ENCODE peak calls at places on chromosomes 7 and 10, in eight cellular contexts. One of them, this sample, is unnamed.

GRCh38 chr7:106848851-106849442 is 16.1 kb upstream of the PIK3CG start:
- DNase-seq in CD8-positive, alpha-beta memory T cell: no peak
- DNase-seq in mucosa of gallbladder: no peak
- DNase-seq in GM13976: no peak
- DNase-seq in ELR: peak
- DNase-seq in NCI-H2171 treated with DMSO at 0.1 percent for 48 hours: no peak
- DNase-seq in left kidney: no peak
- DNase-seq in mesendoderm: peak
- DNase-seq in this sample: peak

GRCh38 chr7:34060548-34060947 is 155.2 kb downstream of the BMPER start:
- DNase-seq in ELR: peak
- DNase-seq in GM13976: no peak
- DNase-seq in mucosa of gallbladder: no peak
- DNase-seq in left kidney: no peak
- DNase-seq in CD8-positive, alpha-beta memory T cell: no peak
- DNase-seq in NCI-H2171 treated with DMSO at 0.1 percent for 48 hours: no peak
- DNase-seq in mesendoderm: no peak
- DNase-seq in this sample: no peak

GRCh38 chr10:60629332-60629731 is 148.9 kb upstream of the CDK1 start:
- DNase-seq in NCI-H2171 treated with DMSO at 0.1 percent for 48 hours: no peak
- DNase-seq in ELR: no peak
- DNase-seq in CD8-positive, alpha-beta memory T cell: no peak
- DNase-seq in mesendoderm: peak
- DNase-seq in GM13976: no peak
- DNase-seq in left kidney: no peak
- DNase-seq in mucosa of gallbladder: no peak
- DNase-seq in this sample: no peak

GRCh38 chr7:18583305-18583704 is 87.8 kb downstream of the HDAC9 start:
- DNase-seq in ELR: peak
- DNase-seq in mucosa of gallbladder: no peak
- DNase-seq in NCI-H2171 treated with DMSO at 0.1 percent for 48 hours: no peak
- DNase-seq in mesendoderm: peak
- DNase-seq in GM13976: no peak
- DNase-seq in left kidney: no peak
- DNase-seq in CD8-positive, alpha-beta memory T cell: no peak
- DNase-seq in this sample: no peak

GRCh38 chr10:114694735-114695134 is 36.7 kb upstream of the ABLIM1 start:
- DNase-seq in ELR: peak
- DNase-seq in left kidney: no peak
- DNase-seq in mucosa of gallbladder: no peak
- DNase-seq in mesendoderm: peak
- DNase-seq in CD8-positive, alpha-beta memory T cell: no peak
- DNase-seq in GM13976: peak
- DNase-seq in NCI-H2171 treated with DMSO at 0.1 percent for 48 hours: no peak
- DNase-seq in this sample: no peak

GRCh38 chr10:70331486-70332268 is 47.9 kb upstream of the NPFFR1 start:
- DNase-seq in NCI-H2171 treated with DMSO at 0.1 percent for 48 hours: peak
- DNase-seq in left kidney: peak
- DNase-seq in ELR: peak
- DNase-seq in mesendoderm: peak
- DNase-seq in CD8-positive, alpha-beta memory T cell: peak
- DNase-seq in mucosa of gallbladder: peak
- DNase-seq in GM13976: peak
- DNase-seq in this sample: no peak

GRCh38 chr7:25775999-25776736 is 375.8 kb upstream of the NFE2L3 start:
- DNase-seq in ELR: no peak
- DNase-seq in mucosa of gallbladder: no peak
- DNase-seq in mesendoderm: no peak
- DNase-seq in left kidney: no peak
- DNase-seq in NCI-H2171 treated with DMSO at 0.1 percent for 48 hours: no peak
- DNase-seq in CD8-positive, alpha-beta memory T cell: no peak
- DNase-seq in GM13976: no peak
- DNase-seq in this sample: peak

GRCh38 chr10:74683621-74684114 is 142.7 kb upstream of the KAT6B start:
- DNase-seq in NCI-H2171 treated with DMSO at 0.1 percent for 48 hours: peak
- DNase-seq in GM13976: peak
- DNase-seq in mucosa of gallbladder: no peak
- DNase-seq in ELR: no peak
- DNase-seq in left kidney: peak
- DNase-seq in CD8-positive, alpha-beta memory T cell: no peak
- DNase-seq in mesendoderm: no peak
- DNase-seq in this sample: no peak

GRCh38 chr7:21305455-21306235 is 122.2 kb upstream of the SP4 start:
- DNase-seq in ELR: no peak
- DNase-seq in CD8-positive, alpha-beta memory T cell: no peak
- DNase-seq in GM13976: peak
- DNase-seq in left kidney: no peak
- DNase-seq in mesendoderm: no peak
- DNase-seq in NCI-H2171 treated with DMSO at 0.1 percent for 48 hours: no peak
- DNase-seq in mucosa of gallbladder: no peak
- DNase-seq in this sample: no peak

GRCh38 chr7:121061826-121062582 is 73.5 kb downstream of the CPED1 start:
- DNase-seq in CD8-positive, alpha-beta memory T cell: no peak
- DNase-seq in ELR: no peak
- DNase-seq in mesendoderm: no peak
- DNase-seq in NCI-H2171 treated with DMSO at 0.1 percent for 48 hours: no peak
- DNase-seq in left kidney: peak
- DNase-seq in GM13976: no peak
- DNase-seq in mucosa of gallbladder: no peak
- DNase-seq in this sample: no peak

GRCh38 chr7:26153823-26154783 is 2.1 kb downstream of the NFE2L3 start:
- DNase-seq in CD8-positive, alpha-beta memory T cell: no peak
- DNase-seq in ELR: peak
- DNase-seq in NCI-H2171 treated with DMSO at 0.1 percent for 48 hours: no peak
- DNase-seq in mucosa of gallbladder: peak
- DNase-seq in mesendoderm: peak
- DNase-seq in GM13976: no peak
- DNase-seq in left kidney: no peak
- DNase-seq in this sample: no peak

GRCh38 chr10:84177541-84178386 is 4.2 kb downstream of the GPR15LG start:
- DNase-seq in CD8-positive, alpha-beta memory T cell: peak
- DNase-seq in left kidney: no peak
- DNase-seq in NCI-H2171 treated with DMSO at 0.1 percent for 48 hours: no peak
- DNase-seq in mesendoderm: no peak
- DNase-seq in GM13976: peak
- DNase-seq in mucosa of gallbladder: peak
- DNase-seq in ELR: no peak
- DNase-seq in this sample: no peak

GRCh38 chr10:33421789-33422188 is 87.3 kb upstream of the NRP1 start:
- DNase-seq in CD8-positive, alpha-beta memory T cell: no peak
- DNase-seq in GM13976: no peak
- DNase-seq in ELR: peak
- DNase-seq in mesendoderm: peak
- DNase-seq in NCI-H2171 treated with DMSO at 0.1 percent for 48 hours: no peak
- DNase-seq in left kidney: no peak
- DNase-seq in mucosa of gallbladder: no peak
- DNase-seq in this sample: no peak

GRCh38 chr10:83816942-83817341 is 322.4 kb upstream of the GHITM start:
- DNase-seq in CD8-positive, alpha-beta memory T cell: no peak
- DNase-seq in left kidney: no peak
- DNase-seq in mesendoderm: no peak
- DNase-seq in NCI-H2171 treated with DMSO at 0.1 percent for 48 hours: no peak
- DNase-seq in mucosa of gallbladder: no peak
- DNase-seq in GM13976: no peak
- DNase-seq in ELR: no peak
- DNase-seq in this sample: no peak

GRCh38 chr10:99396471-99396870 is 34.0 kb downstream of the GOT1 start:
- DNase-seq in ELR: peak
- DNase-seq in mesendoderm: peak
- DNase-seq in CD8-positive, alpha-beta memory T cell: no peak
- DNase-seq in mucosa of gallbladder: no peak
- DNase-seq in left kidney: peak
- DNase-seq in GM13976: no peak
- DNase-seq in NCI-H2171 treated with DMSO at 0.1 percent for 48 hours: no peak
- DNase-seq in this sample: no peak

This sample was measured in esophagus muscularis mucosa.